ENCODE peak calls at places on chromosomes 5 and 9, in ten cellular contexts. One of them, this sample, is unnamed.

GRCh38 chr5:83077662-83078261 is 415 bp downstream of the XRCC4 start:
- DNase-seq in IMR-90: peak; percentile 31
- DNase-seq in A549: no peak
- DNase-seq in heart left ventricle: no peak
- DNase-seq in ovary: no peak
- DNase-seq in tibial nerve: no peak
- DNase-seq in sigmoid colon: no peak
- DNase-seq in spleen: no peak
- DNase-seq in right lobe of liver: no peak
- DNase-seq in gastrocnemius medialis: no peak
- DNase-seq in this sample: no peak

GRCh38 chr5:78553578-78553977 is 95.0 kb downstream of the LHFPL2 start:
- DNase-seq in IMR-90: no peak
- DNase-seq in A549: no peak
- DNase-seq in heart left ventricle: no peak
- DNase-seq in ovary: no peak
- DNase-seq in tibial nerve: no peak
- DNase-seq in sigmoid colon: no peak
- DNase-seq in spleen: no peak
- DNase-seq in right lobe of liver: no peak
- DNase-seq in gastrocnemius medialis: no peak
- DNase-seq in this sample: no peak

GRCh38 chr5:168295574-168296201 is 4.2 kb downstream of the WWC1 start:
- DNase-seq in IMR-90: peak; percentile 82
- DNase-seq in A549: peak; percentile 68
- DNase-seq in heart left ventricle: no peak
- DNase-seq in ovary: no peak
- DNase-seq in tibial nerve: no peak
- DNase-seq in sigmoid colon: no peak
- DNase-seq in spleen: no peak
- DNase-seq in right lobe of liver: no peak
- DNase-seq in gastrocnemius medialis: no peak
- DNase-seq in this sample: no peak

GRCh38 chr5:107968998-107969397 is 298.3 kb upstream of the EFNA5 start:
- DNase-seq in IMR-90: peak; percentile 56
- DNase-seq in A549: no peak
- DNase-seq in heart left ventricle: no peak
- DNase-seq in ovary: no peak
- DNase-seq in tibial nerve: no peak
- DNase-seq in sigmoid colon: no peak
- DNase-seq in spleen: no peak
- DNase-seq in right lobe of liver: no peak
- DNase-seq in gastrocnemius medialis: no peak
- DNase-seq in this sample: no peak

GRCh38 chr9:129012343-129012742 is 15.8 kb downstream of the SH3GLB2 start:
- DNase-seq in IMR-90: no peak
- DNase-seq in A549: no peak
- DNase-seq in heart left ventricle: no peak
- DNase-seq in ovary: no peak
- DNase-seq in tibial nerve: no peak
- DNase-seq in sigmoid colon: no peak
- DNase-seq in spleen: no peak
- DNase-seq in right lobe of liver: no peak
- DNase-seq in gastrocnemius medialis: no peak
- DNase-seq in this sample: no peak

GRCh38 chr9:118918180-118918579 is 451.1 kb downstream of the BRINP1 start:
- DNase-seq in IMR-90: no peak
- DNase-seq in A549: no peak
- DNase-seq in heart left ventricle: no peak
- DNase-seq in ovary: no peak
- DNase-seq in tibial nerve: no peak
- DNase-seq in sigmoid colon: no peak
- DNase-seq in spleen: no peak
- DNase-seq in right lobe of liver: no peak
- DNase-seq in gastrocnemius medialis: no peak
- DNase-seq in this sample: no peak

GRCh38 chr5:142012186-142012785 is 541 bp downstream of the GNPDA1 start:
- DNase-seq in IMR-90: no peak
- DNase-seq in A549: peak; percentile 71
- DNase-seq in heart left ventricle: peak; percentile 29
- DNase-seq in ovary: peak; percentile 41
- DNase-seq in tibial nerve: peak; percentile 33
- DNase-seq in sigmoid colon: peak; percentile 74
- DNase-seq in spleen: peak; percentile 83
- DNase-seq in right lobe of liver: no peak
- DNase-seq in gastrocnemius medialis: no peak
- DNase-seq in this sample: peak; percentile 90

GRCh38 chr5:140806834-140807775 is at the start of gene PCDHA4:
- DNase-seq in IMR-90: no peak
- DNase-seq in A549: peak; percentile 74
- DNase-seq in heart left ventricle: no peak
- DNase-seq in ovary: no peak
- DNase-seq in tibial nerve: no peak
- DNase-seq in sigmoid colon: no peak
- DNase-seq in spleen: no peak
- DNase-seq in right lobe of liver: no peak
- DNase-seq in gastrocnemius medialis: no peak
- DNase-seq in this sample: peak; percentile 81

GRCh38 chr9:109035684-109036423 is 22.6 kb upstream of the CTNNAL1 start:
- DNase-seq in IMR-90: peak; percentile 85
- DNase-seq in A549: peak; percentile 80
- DNase-seq in heart left ventricle: no peak
- DNase-seq in ovary: peak; percentile 85
- DNase-seq in tibial nerve: peak; percentile 45
- DNase-seq in sigmoid colon: no peak
- DNase-seq in spleen: no peak
- DNase-seq in right lobe of liver: peak; percentile 88
- DNase-seq in gastrocnemius medialis: no peak
- DNase-seq in this sample: no peak

DNA sequence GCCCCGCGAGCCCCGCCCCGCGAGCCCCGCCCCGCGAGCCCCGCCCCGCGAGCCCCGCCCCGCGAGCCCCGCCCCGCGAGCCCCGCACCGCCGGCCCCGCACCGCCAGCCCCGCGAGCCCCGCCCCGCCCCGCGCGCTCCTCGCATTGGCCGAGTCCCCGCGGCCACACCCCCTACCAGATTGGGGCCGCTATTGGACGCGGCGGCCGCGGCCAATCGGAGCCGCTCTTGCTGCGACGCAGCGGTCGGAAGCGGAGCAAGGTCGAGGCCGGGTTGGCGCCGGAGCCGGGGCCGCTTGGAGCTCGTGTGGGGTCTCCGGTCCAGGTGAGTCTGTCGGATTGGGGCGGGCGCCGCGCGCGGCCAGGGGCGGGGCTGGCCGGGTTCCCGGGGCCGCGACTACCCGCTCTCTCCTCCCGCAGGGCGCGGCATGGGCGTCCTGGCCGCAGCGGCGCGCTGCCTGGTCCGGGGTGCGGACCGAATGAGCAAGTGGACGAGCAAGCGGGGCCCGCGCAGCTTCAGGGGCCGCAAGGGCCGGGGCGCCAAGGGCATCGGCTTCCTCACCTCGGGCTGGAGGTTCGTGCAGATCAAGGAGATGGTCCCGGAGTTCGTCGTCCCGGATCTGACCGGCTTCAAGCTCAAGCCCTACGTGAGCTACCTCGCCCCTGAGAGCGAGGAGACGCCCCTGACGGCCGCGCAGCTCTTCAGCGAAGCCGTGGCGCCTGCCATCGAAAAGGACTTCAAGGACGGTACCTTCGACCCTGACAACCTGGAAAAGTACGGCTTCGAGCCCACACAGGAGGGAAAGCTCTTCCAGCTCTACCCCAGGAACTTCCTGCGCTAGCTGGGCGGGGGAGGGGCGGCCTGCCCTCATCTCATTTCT is at the start of gene MRPL41:
- DNase-seq in IMR-90: peak; percentile 68
- DNase-seq in A549: peak; percentile 87
- DNase-seq in heart left ventricle: peak; percentile 94
- DNase-seq in ovary: peak; percentile 83
- DNase-seq in tibial nerve: peak; percentile 82
- DNase-seq in sigmoid colon: peak; percentile 95
- DNase-seq in spleen: peak; percentile 96
- DNase-seq in right lobe of liver: peak; percentile 94
- DNase-seq in gastrocnemius medialis: peak; percentile 80
- DNase-seq in this sample: peak; percentile 97
- TF ChIP-seq POLR2A in IMR-90: peak; percentile 55
- TF ChIP-seq POLR2A in A549: peak; percentile 78
- TF ChIP-seq POLR2A in heart left ventricle: peak; percentile 96
- TF ChIP-seq POLR2A in ovary: peak; percentile 67
- TF ChIP-seq POLR2A in tibial nerve: peak; percentile 63
- TF ChIP-seq POLR2A in sigmoid colon: peak; percentile 70
- TF ChIP-seq POLR2A in spleen: peak; percentile 65
- TF ChIP-seq POLR2A in right lobe of liver: peak; percentile 79
- TF ChIP-seq POLR2A in gastrocnemius medialis: peak; percentile 96
- TF ChIP-seq POLR2A in this sample: no peak

GRCh38 chr9:84187090-84187489 is 153.5 kb downstream of the SLC28A3 start:
- DNase-seq in IMR-90: no peak
- DNase-seq in A549: no peak
- DNase-seq in heart left ventricle: no peak
- DNase-seq in ovary: no peak
- DNase-seq in tibial nerve: no peak
- DNase-seq in sigmoid colon: no peak
- DNase-seq in spleen: no peak
- DNase-seq in right lobe of liver: no peak
- DNase-seq in gastrocnemius medialis: no peak
- DNase-seq in this sample: no peak

DNA sequence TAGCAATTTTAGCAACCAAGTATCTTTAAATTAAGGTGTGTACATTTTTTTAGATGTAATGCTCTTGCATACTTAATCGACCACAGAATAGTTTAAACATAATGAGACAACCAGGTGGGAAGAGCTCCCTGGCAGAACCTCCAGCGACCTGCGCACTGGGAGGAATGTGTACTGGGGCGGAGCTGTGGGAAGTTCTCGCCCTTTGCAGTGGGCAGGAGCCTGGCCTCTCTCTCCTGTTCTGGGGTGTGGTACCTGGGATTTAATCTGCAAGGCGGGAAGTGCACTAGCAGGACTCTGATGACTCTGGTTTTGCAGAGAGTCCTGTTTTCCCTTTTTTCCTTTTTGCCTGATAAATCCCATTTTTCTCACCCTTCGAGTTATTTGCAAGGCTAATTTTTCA is 150.7 kb downstream of the SLC28A3 start:
- DNase-seq in IMR-90: no peak
- DNase-seq in A549: no peak
- DNase-seq in heart left ventricle: no peak
- DNase-seq in ovary: no peak
- DNase-seq in tibial nerve: no peak
- DNase-seq in sigmoid colon: no peak
- DNase-seq in spleen: no peak
- DNase-seq in right lobe of liver: no peak
- DNase-seq in gastrocnemius medialis: no peak
- DNase-seq in this sample: no peak
- TF ChIP-seq CTCF in IMR-90: no peak
- TF ChIP-seq CTCF in A549: no peak
- TF ChIP-seq CTCF in heart left ventricle: no peak
- TF ChIP-seq CTCF in ovary: no peak
- TF ChIP-seq CTCF in tibial nerve: no peak
- TF ChIP-seq CTCF in sigmoid colon: no peak
- TF ChIP-seq CTCF in spleen: no peak
- TF ChIP-seq CTCF in right lobe of liver: no peak
- TF ChIP-seq CTCF in gastrocnemius medialis: no peak
- TF ChIP-seq CTCF in this sample: no peak

GRCh38 chr9:137454145-137454505 is 5.0 kb downstream of the NSMF start:
- DNase-seq in IMR-90: no peak
- DNase-seq in A549: no peak
- DNase-seq in heart left ventricle: peak; percentile 60
- DNase-seq in ovary: peak; percentile 49
- DNase-seq in tibial nerve: no peak
- DNase-seq in sigmoid colon: peak; percentile 88
- DNase-seq in spleen: peak; percentile 92
- DNase-seq in right lobe of liver: peak; percentile 84
- DNase-seq in gastrocnemius medialis: no peak
- DNase-seq in this sample: peak; percentile 75
- H3K4me3 ChIP-seq in IMR-90: no peak overlapping the region
- H3K4me3 ChIP-seq in A549: no peak overlapping the region
- H3K4me3 ChIP-seq in heart left ventricle: peak overlapping the region; percentile 56
- H3K4me3 ChIP-seq in ovary: peak overlapping the region; percentile 28
- H3K4me3 ChIP-seq in tibial nerve: peak overlapping the region; percentile 30
- H3K4me3 ChIP-seq in sigmoid colon: peak overlapping the region; percentile 59
- H3K4me3 ChIP-seq in spleen: peak overlapping the region; percentile 31
- H3K4me3 ChIP-seq in right lobe of liver: peak overlapping the region; percentile 62
- H3K4me3 ChIP-seq in gastrocnemius medialis: peak overlapping the region; percentile 53
- H3K4me3 ChIP-seq in this sample: peak overlapping the region; percentile 26

GRCh38 chr9:127979333-127980055 is 1.3 kb downstream of the EEIG1 start:
- DNase-seq in IMR-90: peak; percentile 29
- DNase-seq in A549: peak; percentile 54
- DNase-seq in heart left ventricle: no peak
- DNase-seq in ovary: peak; percentile 54
- DNase-seq in tibial nerve: no peak
- DNase-seq in sigmoid colon: peak; percentile 85
- DNase-seq in spleen: peak; percentile 87
- DNase-seq in right lobe of liver: peak; percentile 76
- DNase-seq in gastrocnemius medialis: no peak
- DNase-seq in this sample: no peak
- TF ChIP-seq POLR2A in IMR-90: no peak
- TF ChIP-seq POLR2A in A549: no peak
- TF ChIP-seq POLR2A in heart left ventricle: no peak
- TF ChIP-seq POLR2A in ovary: no peak
- TF ChIP-seq POLR2A in tibial nerve: no peak
- TF ChIP-seq POLR2A in sigmoid colon: no peak
- TF ChIP-seq POLR2A in spleen: peak; percentile 22
- TF ChIP-seq POLR2A in right lobe of liver: no peak
- TF ChIP-seq POLR2A in gastrocnemius medialis: no peak
- TF ChIP-seq POLR2A in this sample: no peak

DNA sequence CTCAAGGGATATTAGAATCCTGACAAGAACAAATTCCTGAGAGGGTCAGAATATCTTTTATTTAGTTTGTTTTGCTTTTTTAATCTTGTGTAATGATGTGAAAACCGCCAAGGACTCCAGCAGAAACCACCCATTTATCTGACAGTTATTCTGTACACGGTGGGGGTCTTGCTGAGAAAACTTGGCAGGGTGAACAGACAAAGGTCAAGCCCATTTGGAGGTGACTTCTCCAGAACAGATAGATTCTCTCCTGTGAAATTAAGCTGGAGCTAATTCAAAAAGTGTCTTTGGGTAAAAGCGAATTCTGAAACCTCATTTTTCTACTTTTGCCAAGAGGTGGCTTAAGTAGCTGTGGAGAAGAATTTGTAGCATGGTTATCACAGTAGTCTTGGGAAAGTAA is 484.4 kb downstream of the SPOCK1 start:
- DNase-seq in IMR-90: no peak
- DNase-seq in A549: no peak
- DNase-seq in heart left ventricle: no peak
- DNase-seq in ovary: no peak
- DNase-seq in tibial nerve: no peak
- DNase-seq in sigmoid colon: no peak
- DNase-seq in spleen: no peak
- DNase-seq in right lobe of liver: no peak
- DNase-seq in gastrocnemius medialis: no peak
- DNase-seq in this sample: no peak
- TF ChIP-seq CTCF in IMR-90: no peak
- TF ChIP-seq CTCF in A549: no peak
- TF ChIP-seq CTCF in heart left ventricle: no peak
- TF ChIP-seq CTCF in ovary: no peak
- TF ChIP-seq CTCF in tibial nerve: no peak
- TF ChIP-seq CTCF in sigmoid colon: no peak
- TF ChIP-seq CTCF in spleen: no peak
- TF ChIP-seq CTCF in right lobe of liver: no peak
- TF ChIP-seq CTCF in gastrocnemius medialis: no peak
- TF ChIP-seq CTCF in this sample: no peak

This sample was measured in lower leg skin.